ENCODE peak calls at places on chromosome 11, in nine cellular contexts. S is heart right ventricle; G is effector memory CD4-positive, alpha-beta T cell; R is ovary; M is CD4-positive, alpha-beta T cell; C is breast epithelium; V is hepatocyte; O is Peyer's patch; N is adipocyte. W is an unnamed sample.

GRCh38 chr11:11265994-11266606 is 87.0 kb downstream of the CSNK2A3 start:
- DNase-seq in S (peak; percentile 27), G (peak; percentile 16), R (no peak), M (peak; percentile 42), C (no peak), V (peak; percentile 68), O (peak; percentile 77), N (peak; percentile 42), W (peak; percentile 52)

GRCh38 chr11:14012836-14013235 is 50.3 kb downstream of the SPON1 start:
- DNase-seq in S (no peak), G (no peak), R (no peak), M (no peak), C (no peak), V (no peak), O (no peak), N (peak; percentile 34), W (no peak)

GRCh38 chr11:3981084-3981633 is 113.4 kb upstream of the RRM1 start:
- DNase-seq in S (no peak), G (no peak), R (no peak), M (no peak), C (no peak), V (no peak), O (no peak), N (no peak), W (no peak)

GRCh38 chr11:72598901-72599300 is 75.3 kb downstream of the PDE2A start:
- DNase-seq in S (peak; percentile 65), G (no peak), R (peak; percentile 64), M (no peak), C (no peak), V (peak; percentile 54), O (peak; percentile 56), N (peak; percentile 48), W (no peak)

GRCh38 chr11:72013765-72014711 is 15.3 kb downstream of the IL18BP start:
- DNase-seq in S (no peak), G (no peak), R (no peak), M (no peak), C (peak; percentile 50), V (no peak), O (no peak), N (no peak), W (no peak)

GRCh38 chr11:116960916-116961315 is 123.5 kb upstream of the APOA1 start:
- DNase-seq in S (no peak), G (no peak), R (no peak), M (no peak), C (no peak), V (no peak), O (no peak), N (peak; percentile 72), W (no peak)

GRCh38 chr11:65505434-65506315 is 6.8 kb downstream of the MALAT1 start:
- DNase-seq in S (no peak), G (no peak), R (peak; percentile 48), M (no peak), C (peak; percentile 38), V (no peak), O (no peak), N (peak; percentile 37), W (no peak)

GRCh38 chr11:77677138-77677537 is 39.5 kb upstream of the CLNS1A start:
- DNase-seq in S (no peak), G (no peak), R (no peak), M (no peak), C (no peak), V (no peak), O (no peak), N (peak; percentile 61), W (no peak)

GRCh38 chr11:57746920-57747319 is 4.7 kb downstream of the BTBD18 start:
- DNase-seq in S (no peak), G (no peak), R (no peak), M (no peak), C (no peak), V (no peak), O (no peak), N (no peak), W (no peak)

GRCh38 chr11:69044111-69045013 is 4.4 kb upstream of the TPCN2 start:
- DNase-seq in S (peak; percentile 74), G (no peak), R (peak; percentile 73), M (no peak), C (peak; percentile 81), V (peak; percentile 77), O (peak; percentile 82), N (peak; percentile 90), W (no peak)

GRCh38 chr11:60872124-60872951 is 5.0 kb downstream of the ZP1 start:
- DNase-seq in S (peak; percentile 77), G (no peak), R (peak; percentile 51), M (no peak), C (no peak), V (no peak), O (peak; percentile 55), N (peak; percentile 53), W (no peak)

GRCh38 chr11:34792814-34793241 is 123.4 kb downstream of the APIP start:
- DNase-seq in S (no peak), G (no peak), R (no peak), M (no peak), C (peak; percentile 57), V (no peak), O (no peak), N (peak; percentile 45), W (no peak)

GRCh38 chr11:9263840-9264380 is 1.2 kb downstream of the DENND5A start:
- DNase-seq in S (no peak), G (no peak), R (no peak), M (no peak), C (no peak), V (no peak), O (no peak), N (peak; percentile 58), W (no peak)

GRCh38 chr11:20363500-20364411 is at the start of gene HTATIP2:
- DNase-seq in S (peak; percentile 54), G (peak; percentile 53), R (peak; percentile 73), M (peak; percentile 68), C (peak; percentile 55), V (peak; percentile 76), O (peak; percentile 90), N (peak; percentile 71), W (peak; percentile 56)

GRCh38 chr11:120068114-120068573 is 69.8 kb downstream of the TRIM29 start:
- DNase-seq in S (no peak), G (no peak), R (no peak), M (no peak), C (no peak), V (peak; percentile 65), O (peak; percentile 19), N (no peak), W (no peak)

GRCh38 chr11:40384991-40385390 is 1074.5 kb downstream of the LRRC4C start:
- DNase-seq in S (no peak), G (no peak), R (no peak), M (no peak), C (no peak), V (no peak), O (no peak), N (peak; percentile 25), W (no peak)

DNA sequence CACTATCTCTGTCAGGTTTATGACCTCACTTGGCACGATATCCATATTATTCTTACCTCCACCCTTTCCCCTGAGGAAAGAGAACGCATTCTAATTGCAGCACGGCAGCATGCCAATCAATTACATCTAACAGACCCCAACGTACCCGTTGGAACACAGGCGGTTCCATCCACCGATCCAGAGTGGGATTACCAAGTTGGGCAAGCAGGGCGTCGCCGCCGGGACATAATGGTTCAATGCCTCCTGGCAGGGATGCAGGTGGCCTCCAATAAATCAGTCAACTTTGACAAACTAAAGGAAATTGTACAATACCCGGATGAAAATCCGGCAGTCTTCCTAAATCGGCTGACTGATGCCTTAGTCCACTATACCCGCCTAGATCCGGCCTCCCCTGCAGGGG is 12.1 kb upstream of the OR56A3 start:
- DNase-seq in S (no peak), G (no peak), R (no peak), M (no peak), C (no peak), V (no peak), O (no peak), N (no peak), W (no peak)
- H3K9me3 ChIP-seq in S (no peaks in the 10 kb centered on the region), G (no peaks in the 10 kb centered on the region), R (no peaks in the 10 kb centered on the region), M (no peaks in the 10 kb centered on the region), C (peaks cover 14% of the 10 kb centered on the region), V (no peaks in the 10 kb centered on the region), O (no peaks in the 10 kb centered on the region), N (peaks cover 4% of the 10 kb centered on the region), W (no peaks in the 10 kb centered on the region)

GRCh38 chr11:70807195-70807543 is 408.8 kb downstream of the CTTN start:
- DNase-seq in S (no peak), G (no peak), R (no peak), M (no peak), C (no peak), V (no peak), O (no peak), N (no peak), W (no peak)

GRCh38 chr11:70810131-70810530 is 411.8 kb downstream of the CTTN start:
- DNase-seq in S (no peak), G (no peak), R (no peak), M (no peak), C (no peak), V (no peak), O (no peak), N (no peak), W (no peak)

GRCh38 chr11:70811483-70811882 is 413.2 kb downstream of the CTTN start:
- DNase-seq in S (no peak), G (no peak), R (no peak), M (no peak), C (no peak), V (no peak), O (no peak), N (no peak), W (no peak)

GRCh38 chr11:70806461-70807194 is 408.3 kb downstream of the CTTN start:
- DNase-seq in S (no peak), G (no peak), R (no peak), M (no peak), C (no peak), V (no peak), O (no peak), N (no peak), W (no peak)

GRCh38 chr11:70808686-70809375 is 410.5 kb downstream of the CTTN start:
- DNase-seq in S (no peak), G (no peak), R (no peak), M (no peak), C (no peak), V (no peak), O (no peak), N (no peak), W (no peak)
- H3K9me3 ChIP-seq in S (no peaks in the 10 kb centered on the region), G (no peaks in the 10 kb centered on the region), R (no peaks in the 10 kb centered on the region), M (no peaks in the 10 kb centered on the region), C (no peaks in the 10 kb centered on the region), V (no peaks in the 10 kb centered on the region), O (no peaks in the 10 kb centered on the region), N (no peaks in the 10 kb centered on the region), W (no peaks in the 10 kb centered on the region)

DNA sequence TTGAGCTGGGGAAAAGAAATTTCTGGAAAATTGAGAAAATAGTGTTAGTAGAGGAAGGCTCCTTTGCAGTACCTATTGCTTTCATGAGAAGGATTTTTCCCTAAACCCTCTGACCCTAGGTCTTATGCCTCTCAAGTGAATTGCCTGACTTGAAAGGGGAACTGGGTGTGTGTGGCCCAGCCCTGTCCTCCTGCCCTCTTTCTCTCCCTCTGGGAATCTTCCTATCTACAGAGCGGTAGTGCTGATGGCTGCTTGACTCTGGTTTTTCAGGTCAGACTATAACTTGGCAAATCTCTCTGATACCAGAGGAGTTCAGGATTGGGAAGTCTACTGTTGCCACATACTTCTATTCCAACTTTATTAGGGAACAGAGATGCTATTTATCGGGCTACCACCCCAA is 19.2 kb downstream of the CAVIN3 start:
- DNase-seq in S (no peak), G (no peak), R (no peak), M (no peak), C (no peak), V (no peak), O (no peak), N (no peak), W (no peak)
- H3K9me3 ChIP-seq in S (no peaks in the 10 kb centered on the region), G (no peaks in the 10 kb centered on the region), R (no peaks in the 10 kb centered on the region), M (no peaks in the 10 kb centered on the region), C (no peaks in the 10 kb centered on the region), V (no peaks in the 10 kb centered on the region), O (no peaks in the 10 kb centered on the region), N (no peaks in the 10 kb centered on the region), W (no peaks in the 10 kb centered on the region)

GRCh38 chr11:50169634-50170033 is 137.0 kb downstream of the OR4C45 start:
- DNase-seq in S (no peak), G (no peak), R (no peak), M (no peak), C (no peak), V (no peak), O (no peak), N (no peak), W (no peak)
- H3K9me3 ChIP-seq in S (no peaks in the 10 kb centered on the region), G (no peaks in the 10 kb centered on the region), R (no peaks in the 10 kb centered on the region), M (no peaks in the 10 kb centered on the region), C (peaks cover 5% of the 10 kb centered on the region), V (no peaks in the 10 kb centered on the region), O (no peaks in the 10 kb centered on the region), N (no peaks in the 10 kb centered on the region), W (no peaks in the 10 kb centered on the region)